ENCODE peak calls at places on chromosome 15, in nine cellular contexts. F, Z, Y, T, H, R, M, Q and G are unnamed samples.
A peak's percentile ranks its signal among the peaks of the same experiment; 100 is the strongest.

GRCh38 chr15:77818484-77819270 is 186.0 kb upstream of the LINGO1 start:
- DNase-seq in Q (no peak), F (no peak), M (no peak), H (no peak), Y (no peak), Z (no peak), T (no peak), R (no peak), G (no peak)

GRCh38 chr15:80780416-80781221 is 1.4 kb downstream of the CEMIP start:
- DNase-seq in Z (peak; percentile 64), M (no peak), Y (peak; percentile 20), R (peak; percentile 79), H (no peak), Q (no peak), F (peak; percentile 26), T (no peak), G (peak; percentile 51)

GRCh38 chr15:88241060-88241459 is 15.5 kb downstream of the NTRK3 start:
- DNase-seq in Z (no peak), Q (no peak), T (no peak), F (no peak), M (no peak), Y (no peak), H (no peak), R (no peak), G (no peak)

GRCh38 chr15:100058458-100058857 is 283.3 kb downstream of the ADAMTS17 start:
- DNase-seq in T (no peak), R (no peak), M (no peak), F (no peak), Y (no peak), Z (no peak), H (no peak), Q (no peak), G (no peak)

GRCh38 chr15:80667895-80668430 is 27.1 kb upstream of the ABHD17C start:
- DNase-seq in Q (no peak), Y (no peak), R (no peak), T (no peak), F (no peak), M (no peak), Z (no peak), H (no peak), G (no peak)

GRCh38 chr15:58043192-58043903 is 22.2 kb downstream of the ALDH1A2 start:
- DNase-seq in R (no peak), H (no peak), F (no peak), Q (no peak), M (no peak), Y (peak; percentile 42), Z (peak; percentile 36), T (no peak), G (peak; percentile 15)

GRCh38 chr15:88658070-88658965 is 19.5 kb downstream of the ISG20 start:
- DNase-seq in Z (no peak), M (no peak), Q (no peak), R (no peak), Y (no peak), H (no peak), F (no peak), T (no peak), G (no peak)

GRCh38 chr15:43516185-43516584 is 1.2 kb upstream of the MAP1A start:
- DNase-seq in T (no peak), Z (peak; percentile 69), H (no peak), F (peak; percentile 7), Y (no peak), Q (no peak), R (no peak), M (no peak), G (peak; percentile 59)

GRCh38 chr15:57485869-57486268 is 105.8 kb upstream of the MYZAP start:
- DNase-seq in F (peak; percentile 80), R (no peak), H (peak; percentile 73), Z (peak; percentile 96), M (no peak), Y (peak; percentile 95), T (no peak), Q (no peak), G (peak; percentile 92)

GRCh38 chr15:45776772-45777171 is 141.9 kb downstream of the SQOR start:
- DNase-seq in T (no peak), M (no peak), Z (no peak), Q (no peak), R (no peak), H (no peak), F (no peak), Y (no peak), G (no peak)

GRCh38 chr15:67444100-67444499 is 76.8 kb upstream of the C15orf61 start:
- DNase-seq in Q (no peak), T (no peak), R (no peak), Y (no peak), F (no peak), M (no peak), H (no peak), Z (peak; percentile 22), G (no peak)

GRCh38 chr15:85792872-85793621 is 1.7 kb downstream of the KLHL25 start:
- DNase-seq in H (no peak), M (no peak), T (no peak), Q (no peak), Z (no peak), F (no peak), Y (no peak), R (no peak), G (no peak)

GRCh38 chr15:74130089-74130848 is at the start of gene ISLR2:
- DNase-seq in T (no peak), Q (no peak), Z (peak; percentile 27), F (no peak), Y (no peak), H (no peak), M (no peak), R (no peak), G (no peak)

GRCh38 chr15:41827290-41827879 is 507 bp upstream of the JMJD7 start:
- DNase-seq in H (no peak), T (no peak), F (no peak), Y (peak; percentile 25), R (peak; percentile 10), M (no peak), Q (peak; percentile 28), Z (no peak), G (peak; percentile 46)

GRCh38 chr15:40908095-40908494 is 13.8 kb downstream of the VPS18 start:
- DNase-seq in T (no peak), R (no peak), Z (no peak), Y (no peak), F (no peak), Q (no peak), H (no peak), M (no peak), G (no peak)

GRCh38 chr15:52680041-52680391 is 828 bp upstream of the ATOSA start:
- DNase-seq in M (no peak), R (no peak), Z (peak; percentile 33), F (no peak), Q (no peak), H (no peak), T (no peak), Y (no peak), G (peak; percentile 10)

GRCh38 chr15:78405336-78405924 is 32.6 kb upstream of the IREB2 start:
- DNase-seq in R (no peak), T (no peak), Z (no peak), H (no peak), M (no peak), Y (no peak), F (no peak), Q (no peak), G (no peak)

GRCh38 chr15:43505723-43506122 is 11.7 kb upstream of the MAP1A start:
- DNase-seq in T (no peak), H (no peak), F (no peak), Q (no peak), Z (peak; percentile 14), M (no peak), R (no peak), Y (no peak), G (no peak)

GRCh38 chr15:35305906-35306305 is 220.8 kb upstream of the NANOGP8 start:
- DNase-seq in T (no peak), Q (no peak), M (no peak), F (no peak), R (no peak), Y (peak; percentile 40), Z (peak; percentile 36), H (no peak), G (peak; percentile 40)

GRCh38 chr15:31434418-31435255 is 108.0 kb downstream of the KLF13 start:
- DNase-seq in F (no peak), H (no peak), R (no peak), Q (peak; percentile 41), Y (peak; percentile 88), Z (peak; percentile 86), T (no peak), M (no peak), G (peak; percentile 94)

GRCh38 chr15:48393650-48394049 is 62.4 kb downstream of the DUT start:
- DNase-seq in T (no peak), F (no peak), Z (no peak), H (no peak), M (no peak), R (no peak), Y (no peak), Q (no peak), G (no peak)

GRCh38 chr15:43775411-43775965 is 1.3 kb downstream of the ELL3 start:
- DNase-seq in F (peak; percentile 32), Y (peak; percentile 85), Q (no peak), R (no peak), H (no peak), M (no peak), Z (peak; percentile 38), T (peak; percentile 52), G (peak; percentile 30)

GRCh38 chr15:65132841-65133549 is 613 bp downstream of the PDCD7 start:
- DNase-seq in Z (peak; percentile 63), M (no peak), R (peak; percentile 32), Q (peak; percentile 6), T (no peak), Y (peak; percentile 20), H (peak; percentile 35), F (no peak), G (peak; percentile 43)

GRCh38 chr15:57792729-57793449 is 86.4 kb downstream of the POLR2M start:
- DNase-seq in H (no peak), Y (peak; percentile 75), F (no peak), M (no peak), Q (no peak), Z (no peak), R (no peak), T (no peak), G (no peak)

GRCh38 chr15:57506422-57506821 is 85.3 kb upstream of the MYZAP start:
- DNase-seq in Q (no peak), Y (no peak), R (no peak), T (no peak), M (no peak), H (no peak), F (no peak), Z (no peak), G (no peak)

GRCh38 chr15:65964792-65965433 is 95.6 kb downstream of the RAB11A start:
- DNase-seq in F (no peak), M (no peak), R (no peak), Y (no peak), H (no peak), T (no peak), Z (no peak), Q (no peak), G (no peak)

GRCh38 chr15:74040115-74040850 is 42.1 kb downstream of the GOLGA6A start:
- DNase-seq in R (no peak), Z (peak; percentile 97), M (no peak), Q (no peak), T (no peak), Y (peak; percentile 27), H (peak; percentile 78), F (peak; percentile 84), G (peak; percentile 96)

GRCh38 chr15:94168250-94168649 is 63.1 kb upstream of the MCTP2 start:
- DNase-seq in M (no peak), F (no peak), H (peak; percentile 7), Z (no peak), T (no peak), Y (peak; percentile 3), R (peak; percentile 33), Q (no peak), G (no peak)

GRCh38 chr15:76972420-76973361 is 22.2 kb upstream of the PSTPIP1 start:
- DNase-seq in F (no peak), Y (no peak), Z (no peak), H (no peak), R (no peak), T (no peak), Q (no peak), M (no peak), G (no peak)

GRCh38 chr15:96209285-96209735 is 121.2 kb upstream of the NR2F2 start:
- DNase-seq in Z (no peak), R (no peak), H (no peak), M (no peak), Q (no peak), F (no peak), Y (peak; percentile 7), T (no peak), G (no peak)